ENCODE peak calls at places on chromosome 22, in six cellular contexts. U is GM04504; T is NCI-H1105; O is activated T-cell treated with anti-CD3 and anti-CD28 coated beads, Interleukin-2, amount 50 U/mL, for 48 hours; E is Kasumi-1; Y is GM13976. X is an unnamed sample.

GRCh38 chr22:21103633-21104032 is 57.9 kb downstream of the LRRC74B start:
- DNase-seq in O (no peak), E (no peak), Y (no peak), U (no peak), T (no peak), X (no peak)

GRCh38 chr22:20549232-20549841 is 41.9 kb downstream of the MED15 start:
- DNase-seq in O (peak; percentile 53), U (no peak), T (no peak), E (peak; percentile 71), Y (no peak), X (no peak)

GRCh38 chr22:32836286-32836859 is 34.9 kb downstream of the TIMP3 start:
- DNase-seq in E (peak; percentile 14), T (no peak), U (no peak), Y (peak; percentile 54), O (no peak), X (no peak)

GRCh38 chr22:36873614-36874308 is 13.0 kb downstream of the NCF4 start:
- DNase-seq in E (peak; percentile 71), U (peak; percentile 22), O (peak; percentile 66), T (no peak), Y (peak; percentile 82), X (peak; percentile 83)

GRCh38 chr22:22394589-22394988 is 114.0 kb downstream of the ZNF280B start:
- DNase-seq in U (no peak), O (no peak), Y (no peak), E (no peak), T (no peak), X (no peak)

GRCh38 chr22:36036167-36036624 is 7.6 kb upstream of the RBFOX2 start:
- DNase-seq in T (peak; percentile 32), Y (no peak), E (no peak), O (no peak), U (no peak), X (no peak)

GRCh38 chr22:19959043-19959586 is 17.5 kb upstream of the TXNRD2 start:
- DNase-seq in T (no peak), U (no peak), O (no peak), E (no peak), Y (no peak), X (no peak)

GRCh38 chr22:24329453-24329852 is 58.8 kb downstream of the SPECC1L start:
- DNase-seq in T (no peak), U (no peak), O (no peak), Y (no peak), E (no peak), X (no peak)

GRCh38 chr22:46126853-46127385 is 23.4 kb upstream of the PPARA start:
- DNase-seq in O (no peak), T (no peak), U (no peak), E (no peak), Y (no peak), X (no peak)

X was measured in HL-60.